ENCODE peak calls at places on chromosome 9, in nine cellular contexts. R, T, F, E, A, N, G, K and O are unnamed samples.

GRCh38 chr9:21334603-21334968 is 618 bp downstream of the KLHL9 start:
- DNase-seq in T (no peak), F (no peak), N (no peak), E (peak; percentile 13), A (no peak), G (no peak), K (no peak), R (peak; percentile 8), O (no peak)

GRCh38 chr9:137902646-137903045 is 25.1 kb downstream of the CACNA1B start:
- DNase-seq in K (no peak), E (no peak), T (no peak), R (no peak), F (no peak), A (no peak), G (no peak), N (no peak), O (no peak)

GRCh38 chr9:127397722-127398647 is 1.0 kb downstream of the SLC2A8 start:
- DNase-seq in T (peak; percentile 75), R (peak; percentile 36), F (peak; percentile 57), A (peak; percentile 68), G (peak; percentile 40), K (peak; percentile 63), E (peak; percentile 33), N (no peak), O (peak; percentile 88)

GRCh38 chr9:32344551-32345182 is 39.8 kb upstream of the ACO1 start:
- DNase-seq in R (no peak), F (no peak), N (no peak), G (no peak), K (no peak), T (no peak), A (peak; percentile 24), E (peak; percentile 11), O (no peak)

GRCh38 chr9:113921366-113921765 is 45.3 kb downstream of the ZNF618 start:
- DNase-seq in K (no peak), G (no peak), R (no peak), E (peak; percentile 19), T (no peak), F (no peak), N (no peak), A (no peak), O (no peak)

GRCh38 chr9:120388000-120388855 is 191.7 kb downstream of the CDK5RAP2 start:
- DNase-seq in F (no peak), R (no peak), N (no peak), E (no peak), K (no peak), A (no peak), T (peak; percentile 34), G (no peak), O (no peak)

GRCh38 chr9:114689813-114690212 is 7.8 kb upstream of the TEX48 start:
- DNase-seq in R (no peak), T (no peak), F (no peak), E (no peak), N (no peak), K (no peak), G (no peak), A (no peak), O (no peak)

GRCh38 chr9:112380771-112381181 is 868 bp downstream of the HSDL2 start:
- DNase-seq in A (no peak), E (peak; percentile 29), G (no peak), R (peak; percentile 42), N (no peak), K (no peak), T (no peak), F (no peak), O (no peak)

DNA sequence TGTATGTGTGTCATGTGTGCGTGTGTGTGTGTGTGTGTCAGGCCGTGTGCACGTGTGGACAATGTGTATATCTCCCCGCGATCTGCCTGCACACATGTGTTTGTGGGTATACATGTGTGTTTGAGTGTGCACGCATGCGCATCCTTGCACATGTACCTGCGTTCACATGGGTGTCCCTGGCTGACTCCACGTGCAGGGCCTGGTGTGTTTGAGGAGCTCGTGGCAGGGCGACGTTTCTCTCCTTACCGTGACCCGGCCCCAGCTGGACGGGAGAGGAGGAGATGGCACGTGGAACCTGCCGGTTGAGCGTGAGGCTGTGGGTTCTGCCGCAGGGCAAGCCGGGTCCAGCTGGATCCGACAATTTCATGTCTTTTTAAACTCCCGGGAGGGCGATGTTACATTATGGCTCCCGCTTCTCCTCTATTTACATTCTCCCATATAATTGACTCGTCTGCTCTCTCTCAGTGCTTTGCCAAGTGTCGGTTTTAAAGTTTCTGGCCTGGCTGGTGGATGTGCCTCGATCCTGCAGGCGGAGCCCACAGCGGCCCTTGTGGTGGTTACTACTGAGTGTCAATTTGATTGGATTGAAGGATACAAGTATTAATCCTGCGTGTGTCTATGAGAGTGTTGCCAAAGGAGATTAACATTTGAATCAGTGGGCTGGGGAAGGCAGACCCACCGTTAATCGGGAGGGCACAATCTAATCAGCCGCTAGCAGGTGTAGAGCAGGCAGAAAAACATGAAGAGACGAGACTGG is 5.9 kb downstream of the COL5A1 start:
- DNase-seq in N (no peak), R (no peak), E (no peak), K (no peak), F (peak; percentile 24), G (no peak), T (no peak), A (no peak), O (no peak)
- H3K4me3 ChIP-seq in N (no peak overlapping the region), R (no peak overlapping the region), E (no peak overlapping the region), K (no peak overlapping the region), F (no peak overlapping the region), G (no peak overlapping the region), T (no peak overlapping the region), A (no peak overlapping the region), O (no peak overlapping the region)

GRCh38 chr9:132945186-132946130 is 1.0 kb upstream of the TSC1 start:
- DNase-seq in E (no peak), G (no peak), K (no peak), A (no peak), R (no peak), F (no peak), N (no peak), T (no peak), O (no peak)

GRCh38 chr9:132943677-132944293 is 631 bp downstream of the TSC1 start:
- DNase-seq in T (no peak), A (peak; percentile 17), N (no peak), E (no peak), G (no peak), R (no peak), K (no peak), F (no peak), O (no peak)

GRCh38 chr9:132942541-132943182 is 1.8 kb downstream of the TSC1 start:
- DNase-seq in R (no peak), T (no peak), E (peak; percentile 69), K (no peak), F (no peak), N (no peak), G (no peak), A (no peak), O (no peak)

GRCh38 chr9:132946216-132946615 is 1.8 kb upstream of the TSC1 start:
- DNase-seq in E (no peak), T (no peak), R (no peak), A (no peak), N (no peak), F (no peak), G (no peak), K (no peak), O (no peak)

DNA sequence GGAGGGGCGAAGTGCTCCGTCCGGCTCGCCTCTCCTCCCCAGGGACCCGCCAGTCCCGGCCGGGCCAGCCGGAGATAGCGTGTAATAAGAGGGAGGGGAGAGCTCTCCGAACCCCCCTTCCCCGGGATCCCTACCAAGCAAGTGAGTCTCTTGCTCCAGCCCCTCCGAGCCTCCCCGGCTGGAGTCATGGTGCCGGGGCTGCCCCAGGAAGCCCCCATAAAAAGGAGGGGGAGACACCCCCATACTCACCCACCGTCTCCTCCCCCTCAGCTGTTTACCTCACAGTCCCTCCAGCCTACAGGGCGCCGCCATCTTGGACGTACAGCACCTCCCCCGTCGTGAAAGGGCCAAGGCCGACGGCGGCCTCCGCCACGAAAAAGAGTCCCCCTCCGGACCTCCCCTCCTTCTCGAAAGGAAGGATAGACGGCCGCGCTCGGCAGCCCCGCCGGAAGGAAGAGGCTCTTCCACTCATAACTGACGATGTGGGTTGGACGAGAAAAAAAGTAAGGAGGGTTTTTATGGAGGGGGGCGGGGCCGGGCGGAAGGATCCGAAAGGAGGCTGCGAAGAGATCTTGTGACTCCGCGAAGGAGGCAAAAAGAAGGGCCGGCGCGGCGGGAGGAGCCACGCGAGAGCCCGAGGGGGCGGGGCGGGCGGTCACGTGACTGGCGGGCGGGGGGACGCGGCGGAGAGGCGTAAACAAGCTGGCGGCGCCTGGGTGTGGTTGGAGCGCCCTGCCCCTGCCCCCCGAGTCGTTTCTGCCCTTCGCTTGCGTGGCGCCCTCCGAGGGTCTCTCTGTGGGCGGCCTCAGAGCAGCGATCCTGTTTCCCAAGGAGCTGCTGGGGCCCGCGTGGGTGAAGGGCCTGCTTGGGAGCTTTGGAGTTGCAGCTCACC is at the start of gene TSC1:
- DNase-seq in R (peak; percentile 83), E (peak; percentile 94), N (peak; percentile 94), T (peak; percentile 97), A (peak; percentile 96), G (peak; percentile 97), K (peak; percentile 84), F (peak; percentile 97), O (peak; percentile 96)
- TF ChIP-seq POLR2A in R (peak; percentile 75), E (peak; percentile 90), N (peak; percentile 30), T (no peak), A (peak; percentile 73), G (no peak), K (peak; percentile 83), F (peak; percentile 73), O (no peak)

GRCh38 chr9:106700676-106701075 is 162.3 kb upstream of the ZNF462 start:
- DNase-seq in R (no peak), G (no peak), F (no peak), T (no peak), N (no peak), A (no peak), E (peak; percentile 10), K (no peak), O (no peak)

GRCh38 chr9:106696804-106697203 is 166.2 kb upstream of the ZNF462 start:
- DNase-seq in N (no peak), A (no peak), R (no peak), K (no peak), F (no peak), E (no peak), G (no peak), T (no peak), O (no peak)

GRCh38 chr9:106697390-106697789 is 165.6 kb upstream of the ZNF462 start:
- DNase-seq in N (no peak), F (no peak), G (no peak), A (no peak), E (no peak), K (no peak), T (no peak), R (no peak), O (no peak)

GRCh38 chr9:106701611-106702010 is 161.4 kb upstream of the ZNF462 start:
- DNase-seq in G (no peak), A (no peak), E (no peak), R (no peak), T (no peak), F (no peak), K (no peak), N (no peak), O (no peak)

DNA sequence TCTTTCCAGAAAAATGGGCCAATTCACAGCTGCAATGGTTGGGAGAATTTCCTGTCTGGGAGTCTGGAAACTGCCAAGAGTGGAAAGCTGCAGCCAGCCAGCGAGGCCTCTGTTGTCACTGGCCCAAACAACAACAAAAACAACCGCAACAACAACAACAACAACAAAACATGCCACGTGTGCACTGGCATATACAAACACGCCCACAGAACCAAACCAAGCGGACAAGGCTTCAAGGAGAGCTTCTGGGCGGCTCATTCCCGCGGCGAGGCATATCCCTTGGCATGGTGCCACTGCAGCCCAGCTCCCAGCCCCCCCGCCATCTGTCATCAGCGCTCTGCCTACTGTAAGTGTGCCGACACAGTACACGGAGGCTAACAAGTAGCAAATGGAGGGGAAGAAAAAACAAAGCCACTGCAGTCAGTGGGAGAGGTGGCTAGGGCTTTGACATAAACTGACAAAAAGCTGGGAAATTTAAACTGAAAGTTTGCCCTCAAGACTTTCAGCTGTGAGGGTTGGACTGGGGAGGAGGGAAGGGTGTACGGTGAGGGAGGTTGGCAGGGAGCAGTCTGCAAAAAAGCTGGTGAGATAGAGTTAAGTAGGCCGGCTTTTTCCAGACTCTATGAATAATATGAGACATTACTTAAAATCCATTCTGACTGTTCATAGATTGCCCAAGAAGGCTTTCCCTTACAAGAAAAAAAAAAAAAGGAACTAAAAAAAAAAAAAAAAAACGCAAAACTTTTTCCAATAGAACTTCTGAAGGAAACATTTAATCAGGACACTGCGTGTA is 165.0 kb upstream of the ZNF462 start:
- DNase-seq in R (no peak), T (peak; percentile 91), F (peak; percentile 67), G (peak; percentile 30), K (no peak), E (peak; percentile 46), N (peak; percentile 27), A (peak; percentile 12), O (peak; percentile 91)
- H3K4me3 ChIP-seq in R (no peak overlapping the region), T (no peak overlapping the region), F (peak overlapping the region; percentile 27), G (peak overlapping the region; percentile 31), K (no peak overlapping the region), E (peak overlapping the region; percentile 6), N (peak overlapping the region; percentile 62), A (no peak overlapping the region), O (no peak overlapping the region)

GRCh38 chr9:136118367-136119258 is at the start of gene TMEM250:
- DNase-seq in F (peak; percentile 97), G (peak; percentile 97), E (peak; percentile 95), A (peak; percentile 98), T (peak; percentile 96), N (peak; percentile 89), K (peak; percentile 87), R (peak; percentile 92), O (peak; percentile 99)

GRCh38 chr9:136116360-136117098 is 2.1 kb downstream of the TMEM250 start:
- DNase-seq in G (no peak), T (no peak), E (no peak), F (no peak), R (no peak), A (no peak), N (no peak), K (no peak), O (no peak)

GRCh38 chr9:136115641-136116359 is 2.9 kb downstream of the TMEM250 start:
- DNase-seq in N (no peak), T (no peak), K (no peak), E (no peak), G (no peak), F (no peak), A (no peak), R (no peak), O (no peak)

GRCh38 chr9:136118061-136118366 is 661 bp downstream of the TMEM250 start:
- DNase-seq in F (no peak), G (no peak), R (no peak), E (no peak), K (no peak), N (no peak), T (no peak), A (peak; percentile 25), O (no peak)

DNA sequence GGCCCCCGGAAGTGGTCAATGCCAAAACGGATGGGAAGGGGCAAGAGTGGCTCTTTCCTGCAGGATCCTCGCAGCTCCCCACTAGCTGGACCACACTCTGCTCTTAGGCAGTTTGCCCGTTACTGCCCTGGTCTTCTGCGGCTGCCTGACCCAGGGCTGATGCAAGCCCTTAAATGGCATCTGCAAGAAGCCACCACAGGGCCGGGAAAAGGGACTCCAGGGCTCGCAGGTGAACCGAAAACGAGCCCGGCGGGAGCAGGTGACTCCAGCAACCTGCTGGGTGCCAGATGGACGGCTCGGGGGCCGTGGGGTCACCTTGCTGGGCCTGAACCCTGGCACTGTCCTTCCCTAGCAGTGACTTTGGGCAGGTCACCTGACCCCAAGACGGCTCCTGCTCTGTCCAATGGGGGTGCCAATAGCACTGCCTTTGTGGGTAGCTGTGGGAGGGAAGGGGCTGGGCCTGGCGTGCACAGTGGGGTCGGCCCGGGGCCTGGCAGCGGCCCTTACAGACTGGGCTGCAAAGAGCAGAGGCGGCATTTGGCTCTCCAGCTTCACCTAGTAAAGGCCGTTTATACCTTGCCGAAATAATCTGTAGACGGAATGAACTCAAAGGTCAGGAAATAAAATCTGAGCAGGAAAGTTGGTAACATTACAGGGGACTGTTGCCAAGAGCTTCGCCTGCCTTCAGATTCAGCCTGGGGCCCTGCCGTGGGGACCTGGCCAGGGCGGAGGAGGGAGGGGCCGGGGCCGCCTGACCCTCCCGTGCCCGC is 1.2 kb downstream of the TMEM250 start:
- DNase-seq in N (no peak), F (no peak), G (peak; percentile 63), K (no peak), E (no peak), R (peak; percentile 61), A (no peak), T (no peak), O (no peak)
- TF ChIP-seq POLR2A in N (no peak), F (no peak), G (no peak), K (no peak), E (no peak), R (no peak), A (no peak), T (no peak), O (no peak)